ENCODE peak calls at places on chromosomes 12 and 14, in nine cellular contexts. X, O, E, D, G, F, W, Y and T are unnamed samples.

GRCh38 chr12:55974308-55974724 is 438 bp downstream of the RAB5B start:
- DNase-seq in X (no peak), E (no peak), G (no peak), F (peak; percentile 71), W (no peak), Y (peak; percentile 32), O (peak; percentile 78), D (no peak), T (no peak)

GRCh38 chr14:81400202-81400678 is at the start of gene STON2:
- DNase-seq in F (no peak), W (no peak), X (no peak), O (peak; percentile 6), D (no peak), Y (no peak), E (no peak), G (no peak), T (peak; percentile 35)

GRCh38 chr12:99916555-99916954 is 68.2 kb downstream of the ANKS1B start:
- DNase-seq in X (no peak), O (no peak), Y (no peak), F (no peak), E (no peak), W (no peak), G (no peak), D (no peak), T (no peak)

GRCh38 chr12:7642876-7643309 is 22.8 kb downstream of the APOBEC1 start:
- DNase-seq in D (no peak), Y (peak; percentile 52), O (no peak), W (no peak), E (peak; percentile 21), G (no peak), F (peak; percentile 16), X (no peak), T (no peak)

GRCh38 chr14:92323031-92323915 is at the start of gene SLC24A4:
- DNase-seq in X (peak; percentile 68), F (peak; percentile 60), G (no peak), D (no peak), O (no peak), E (no peak), Y (no peak), W (no peak), T (no peak)

GRCh38 chr14:105168979-105169507 is 467 bp upstream of the JAG2 start:
- DNase-seq in F (peak; percentile 60), G (no peak), E (no peak), D (no peak), Y (peak; percentile 30), W (no peak), O (peak; percentile 54), X (peak; percentile 49), T (no peak)

GRCh38 chr14:103142903-103143302 is 19.6 kb downstream of the TNFAIP2 start:
- DNase-seq in F (no peak), G (no peak), X (no peak), O (no peak), E (no peak), D (no peak), W (no peak), Y (no peak), T (no peak)

GRCh38 chr12:94712852-94713545 is 62.6 kb upstream of the TMCC3 start:
- DNase-seq in X (no peak), G (peak; percentile 64), W (no peak), E (no peak), Y (no peak), O (no peak), D (no peak), F (no peak), T (no peak)

GRCh38 chr12:67362526-67362925 is 93.4 kb downstream of the CAND1 start:
- DNase-seq in O (no peak), D (no peak), G (no peak), X (no peak), Y (no peak), W (no peak), E (no peak), F (no peak), T (no peak)

GRCh38 chr12:1830981-1831930 is 10.9 kb downstream of the LRTM2 start:
- DNase-seq in D (peak; percentile 77), X (no peak), F (peak; percentile 90), W (peak; percentile 11), E (peak; percentile 5), O (no peak), G (no peak), Y (no peak), T (peak; percentile 42)

GRCh38 chr12:92292016-92292415 is 146.4 kb upstream of the BTG1 start:
- DNase-seq in F (no peak), X (no peak), Y (no peak), D (no peak), E (no peak), W (no peak), G (no peak), O (no peak), T (no peak)

GRCh38 chr14:63438065-63438757 is 105.0 kb downstream of the PPP2R5E start:
- DNase-seq in W (peak; percentile 90), F (no peak), G (peak; percentile 82), Y (peak; percentile 73), E (no peak), D (no peak), X (peak; percentile 34), O (peak; percentile 42), T (peak; percentile 74)

GRCh38 chr12:48482198-48482597 is at the start of gene C12orf54:
- DNase-seq in G (no peak), O (no peak), D (no peak), W (no peak), Y (no peak), E (no peak), X (no peak), F (no peak), T (no peak)